ENCODE peak calls at places on chromosomes 5 and 9, in four cellular contexts. N, U, Q and I are unnamed samples.

GRCh38 chr5:95741458-95741857 is 10.3 kb downstream of the RHOBTB3 start:
- DNase-seq in N (no peak), U (no peak), Q (no peak), I (no peak)

GRCh38 chr5:113040672-113041071 is 64.1 kb downstream of the DCP2 start:
- DNase-seq in N (no peak), U (no peak), Q (no peak), I (no peak)

GRCh38 chr9:1042466-1042865 is 7.7 kb upstream of the DMRT2 start:
- DNase-seq in N (peak; percentile 68), U (no peak), Q (no peak), I (no peak)

GRCh38 chr9:91948423-91949292 is 1.4 kb downstream of the ROR2 start:
- DNase-seq in N (peak; percentile 79), U (peak; percentile 65), Q (peak; percentile 77), I (peak; percentile 85)

GRCh38 chr9:96203867-96204412 is 98.0 kb downstream of the HSD17B3 start:
- DNase-seq in N (peak; percentile 89), U (no peak), Q (no peak), I (no peak)

GRCh38 chr9:121887553-121888437 is 205.3 kb downstream of the TTLL11 start:
- DNase-seq in N (peak; percentile 42), U (no peak), Q (no peak), I (no peak)

GRCh38 chr5:150598821-150599273 is 41.6 kb upstream of the SYNPO start:
- DNase-seq in N (no peak), U (no peak), Q (no peak), I (no peak)

GRCh38 chr9:75997196-75997595 is 106.7 kb downstream of the PCSK5 start:
- DNase-seq in N (no peak), U (no peak), Q (no peak), I (no peak)

GRCh38 chr5:34455096-34455495 is 201.0 kb upstream of the RAI14 start:
- DNase-seq in N (no peak), U (no peak), Q (no peak), I (no peak)

GRCh38 chr9:112898872-112899281 is 8.2 kb upstream of the SLC46A2 start:
- DNase-seq in N (no peak), U (no peak), Q (no peak), I (peak; percentile 15)

GRCh38 chr5:146447734-146448380 is 724 bp downstream of the TCERG1 start:
- DNase-seq in N (no peak), U (no peak), Q (no peak), I (peak; percentile 30)

GRCh38 chr9:97510797-97511761 is 9.6 kb downstream of the TMOD1 start:
- DNase-seq in N (no peak), U (no peak), Q (peak; percentile 31), I (no peak)

GRCh38 chr9:89022902-89023301 is 31.6 kb downstream of the S1PR3 start:
- DNase-seq in N (no peak), U (no peak), Q (no peak), I (no peak)

GRCh38 chr9:111661150-111661801 is at the start of gene GNG10:
- DNase-seq in N (peak; percentile 97), U (no peak), Q (peak; percentile 79), I (peak; percentile 88)

GRCh38 chr9:85516976-85517637 is 224.6 kb downstream of the AGTPBP1 start:
- DNase-seq in N (no peak), U (peak; percentile 24), Q (no peak), I (no peak)

GRCh38 chr5:167877319-167877718 is 414.1 kb upstream of the WWC1 start:
- DNase-seq in N (no peak), U (no peak), Q (no peak), I (no peak)

GRCh38 chr9:124776952-124777645 is at the start of gene OLFML2A:
- DNase-seq in N (peak; percentile 86), U (no peak), Q (peak; percentile 40), I (peak; percentile 54)

GRCh38 chr9:76912631-76913275 is 6.8 kb upstream of the PRUNE2 start:
- DNase-seq in N (no peak), U (peak; percentile 7), Q (no peak), I (no peak)

GRCh38 chr5:2184563-2185540 is 302.1 kb upstream of the IRX4 start:
- DNase-seq in N (no peak), U (no peak), Q (no peak), I (no peak)

GRCh38 chr9:134225816-134226215 is 61.5 kb upstream of the RNU6ATAC start:
- DNase-seq in N (no peak), U (no peak), Q (no peak), I (no peak)

GRCh38 chr5:146623009-146623408 is 107.0 kb upstream of the GPR151 start:
- DNase-seq in N (no peak), U (no peak), Q (no peak), I (no peak)

GRCh38 chr5:157535042-157535865 is 40.3 kb downstream of the ADAM19 start:
- DNase-seq in N (no peak), U (no peak), Q (peak; percentile 17), I (no peak)

GRCh38 chr9:127866535-127866934 is 10.9 kb downstream of the AK1 start:
- DNase-seq in N (no peak), U (no peak), Q (no peak), I (no peak)

GRCh38 chr5:171596391-171596878 is 177.0 kb downstream of the FGF18 start:
- DNase-seq in N (no peak), U (no peak), Q (no peak), I (no peak)

GRCh38 chr5:90221947-90222346 is 187.6 kb downstream of the CETN3 start:
- DNase-seq in N (no peak), U (no peak), Q (no peak), I (peak; percentile 93)

GRCh38 chr5:154197801-154198461 is 7.4 kb downstream of the GALNT10 start:
- DNase-seq in N (no peak), U (no peak), Q (no peak), I (no peak)

GRCh38 chr5:92505145-92505544 is 1075.9 kb downstream of the NR2F1-AS1 start:
- DNase-seq in N (no peak), U (no peak), Q (no peak), I (no peak)

GRCh38 chr9:80485420-80485819 is 913.7 kb downstream of the TLE4 start:
- DNase-seq in N (no peak), U (no peak), Q (no peak), I (no peak)

GRCh38 chr5:96388186-96388585 is 44.9 kb downstream of the PCSK1 start:
- DNase-seq in N (peak; percentile 67), U (no peak), Q (no peak), I (no peak)

GRCh38 chr9:137063311-137064026 is 6.9 kb downstream of the SAPCD2 start:
- DNase-seq in N (no peak), U (no peak), Q (no peak), I (no peak)

GRCh38 chr5:140041492-140042421 is 1.3 kb downstream of the NRG2 start:
- DNase-seq in N (peak; percentile 83), U (no peak), Q (no peak), I (no peak)

GRCh38 chr5:73867344-73868335 is 241.6 kb downstream of the ARHGEF28 start:
- DNase-seq in N (no peak), U (no peak), Q (no peak), I (peak; percentile 9)

GRCh38 chr9:95224371-95225015 is 93.0 kb downstream of the FANCC start:
- DNase-seq in N (no peak), U (no peak), Q (no peak), I (no peak)

GRCh38 chr5:169648725-169649124 is 11.7 kb downstream of the DOCK2 start:
- DNase-seq in N (no peak), U (no peak), Q (no peak), I (no peak)

GRCh38 chr5:37837101-37838032 is 2.5 kb downstream of the GDNF start:
- DNase-seq in N (peak; percentile 76), U (peak; percentile 18), Q (peak; percentile 74), I (peak; percentile 42)

GRCh38 chr5:175821790-175822211 is 49.6 kb upstream of the CPLX2 start:
- DNase-seq in N (no peak), U (peak; percentile 89), Q (no peak), I (no peak)

GRCh38 chr5:57179262-57179960 is 5.6 kb downstream of the GPBP1 start:
- DNase-seq in N (no peak), U (no peak), Q (no peak), I (no peak)

GRCh38 chr5:113147088-113147487 is 170.5 kb downstream of the DCP2 start:
- DNase-seq in N (no peak), U (no peak), Q (no peak), I (no peak)

GRCh38 chr5:35987776-35988175 is 3.4 kb downstream of the UGT3A1 start:
- DNase-seq in N (no peak), U (no peak), Q (no peak), I (no peak)

GRCh38 chr5:35990941-35991592 is at the start of gene UGT3A1:
- DNase-seq in N (no peak), U (no peak), Q (no peak), I (no peak)

GRCh38 chr5:35988529-35988928 is 2.7 kb downstream of the UGT3A1 start:
- DNase-seq in N (no peak), U (no peak), Q (no peak), I (no peak)

GRCh38 chr5:35990524-35990923 is 666 bp downstream of the UGT3A1 start:
- DNase-seq in N (no peak), U (no peak), Q (no peak), I (no peak)
- TF ChIP-seq JUND in N (no peak), U (no peak), Q (no peak), I (no peak)

GRCh38 chr9:11107196-11107595 is 494.4 kb upstream of the PTPRD start:
- DNase-seq in N (no peak), U (no peak), Q (no peak), I (no peak)
- TF ChIP-seq JUND in N (no peak), U (no peak), Q (no peak), I (no peak)

GRCh38 chr5:67066815-67067214 is 129.8 kb downstream of the CD180 start:
- DNase-seq in N (no peak), U (no peak), Q (no peak), I (no peak)
- TF ChIP-seq JUND in N (no peak), U (no peak), Q (no peak), I (no peak)

GRCh38 chr9:115034801-115035200 is 83.2 kb downstream of the TNC start:
- DNase-seq in N (no peak), U (no peak), Q (no peak), I (no peak)

GRCh38 chr9:115033800-115034199 is 84.2 kb downstream of the TNC start:
- DNase-seq in N (no peak), U (no peak), Q (no peak), I (no peak)

GRCh38 chr9:115038138-115038537 is 79.8 kb downstream of the TNC start:
- DNase-seq in N (no peak), U (no peak), Q (no peak), I (no peak)

GRCh38 chr9:115036691-115037090 is 81.3 kb downstream of the TNC start:
- DNase-seq in N (no peak), U (no peak), Q (no peak), I (no peak)

GRCh38 chr9:115035872-115036612 is 81.9 kb downstream of the TNC start:
- DNase-seq in N (no peak), U (peak; percentile 32), Q (no peak), I (no peak)
- TF ChIP-seq JUND in N (no peak), U (no peak), Q (no peak), I (no peak)

GRCh38 chr9:33255006-33255405 is 9.5 kb downstream of the BAG1 start:
- DNase-seq in N (no peak), U (no peak), Q (no peak), I (no peak)
- TF ChIP-seq JUND in N (no peak), U (no peak), Q (no peak), I (no peak)